ENCODE peak calls at places on chromosomes 16 and 17, in six cellular contexts. One of them, this sample, is unnamed.

GRCh38 chr17:8503368-8503767 is 67.7 kb downstream of the NDEL1 start:
- DNase-seq in thyroid gland: no peak
- DNase-seq in uterus: no peak
- DNase-seq in body of pancreas: no peak
- DNase-seq in lung: no peak
- DNase-seq in lower lobe of right lung: no peak
- DNase-seq in this sample: no peak

GRCh38 chr17:16432017-16432416 is 16.6 kb downstream of the TRPV2 start:
- DNase-seq in thyroid gland: no peak
- DNase-seq in uterus: no peak
- DNase-seq in body of pancreas: no peak
- DNase-seq in lung: no peak
- DNase-seq in lower lobe of right lung: no peak
- DNase-seq in this sample: no peak

GRCh38 chr17:30363715-30364202 is 15.0 kb upstream of the CPD start:
- DNase-seq in thyroid gland: peak
- DNase-seq in uterus: no peak
- DNase-seq in body of pancreas: peak
- DNase-seq in lung: peak
- DNase-seq in lower lobe of right lung: no peak
- DNase-seq in this sample: peak

GRCh38 chr16:51404386-51404785 is 253.3 kb upstream of the SALL1 start:
- DNase-seq in thyroid gland: no peak
- DNase-seq in uterus: no peak
- DNase-seq in body of pancreas: peak
- DNase-seq in lung: no peak
- DNase-seq in lower lobe of right lung: no peak
- DNase-seq in this sample: no peak

GRCh38 chr17:5430413-5430999 is 8.4 kb downstream of the C1QBP start:
- DNase-seq in thyroid gland: no peak
- DNase-seq in uterus: no peak
- DNase-seq in body of pancreas: no peak
- DNase-seq in lung: no peak
- DNase-seq in lower lobe of right lung: no peak
- DNase-seq in this sample: no peak

GRCh38 chr17:83145358-83145738 is 65.9 kb downstream of the METRNL start:
- DNase-seq in thyroid gland: no peak
- DNase-seq in uterus: no peak
- DNase-seq in body of pancreas: no peak
- DNase-seq in lung: peak
- DNase-seq in lower lobe of right lung: no peak
- DNase-seq in this sample: no peak

GRCh38 chr17:75645889-75646625 is 12.8 kb downstream of the SMIM5 start:
- DNase-seq in thyroid gland: peak
- DNase-seq in uterus: peak
- DNase-seq in body of pancreas: peak
- DNase-seq in lung: peak
- DNase-seq in lower lobe of right lung: peak
- DNase-seq in this sample: no peak

GRCh38 chr17:29608986-29609385 is 13.7 kb downstream of the CORO6 start:
- DNase-seq in thyroid gland: no peak
- DNase-seq in uterus: no peak
- DNase-seq in body of pancreas: no peak
- DNase-seq in lung: no peak
- DNase-seq in lower lobe of right lung: no peak
- DNase-seq in this sample: no peak

GRCh38 chr17:57329380-57330214 is 73.3 kb downstream of the MSI2 start:
- DNase-seq in thyroid gland: no peak
- DNase-seq in uterus: no peak
- DNase-seq in body of pancreas: no peak
- DNase-seq in lung: no peak
- DNase-seq in lower lobe of right lung: no peak
- DNase-seq in this sample: no peak

GRCh38 chr16:2333772-2334379 is 6.7 kb downstream of the ABCA3 start:
- DNase-seq in thyroid gland: no peak
- DNase-seq in uterus: no peak
- DNase-seq in body of pancreas: no peak
- DNase-seq in lung: no peak
- DNase-seq in lower lobe of right lung: no peak
- DNase-seq in this sample: peak

GRCh38 chr17:63082273-63082861 is 116.3 kb downstream of the TANC2 start:
- DNase-seq in thyroid gland: no peak
- DNase-seq in uterus: no peak
- DNase-seq in body of pancreas: no peak
- DNase-seq in lung: no peak
- DNase-seq in lower lobe of right lung: no peak
- DNase-seq in this sample: peak

GRCh38 chr17:56795510-56795909 is 38.2 kb downstream of the C17orf67 start:
- DNase-seq in thyroid gland: no peak
- DNase-seq in uterus: no peak
- DNase-seq in body of pancreas: no peak
- DNase-seq in lung: no peak
- DNase-seq in lower lobe of right lung: no peak
- DNase-seq in this sample: no peak

GRCh38 chr16:67378642-67379041 is 14.7 kb downstream of the TPPP3 start:
- DNase-seq in thyroid gland: no peak
- DNase-seq in uterus: no peak
- DNase-seq in body of pancreas: no peak
- DNase-seq in lung: no peak
- DNase-seq in lower lobe of right lung: no peak
- DNase-seq in this sample: no peak

GRCh38 chr16:67372664-67373063 is 20.6 kb downstream of the TPPP3 start:
- DNase-seq in thyroid gland: no peak
- DNase-seq in uterus: no peak
- DNase-seq in body of pancreas: no peak
- DNase-seq in lung: no peak
- DNase-seq in lower lobe of right lung: no peak
- DNase-seq in this sample: peak

GRCh38 chr16:67370686-67371085 is 22.6 kb downstream of the TPPP3 start:
- DNase-seq in thyroid gland: no peak
- DNase-seq in uterus: no peak
- DNase-seq in body of pancreas: no peak
- DNase-seq in lung: no peak
- DNase-seq in lower lobe of right lung: no peak
- DNase-seq in this sample: no peak

GRCh38 chr16:67375161-67375560 is 18.1 kb downstream of the TPPP3 start:
- DNase-seq in thyroid gland: no peak
- DNase-seq in uterus: no peak
- DNase-seq in body of pancreas: no peak
- DNase-seq in lung: no peak
- DNase-seq in lower lobe of right lung: no peak
- DNase-seq in this sample: no peak
- H3K4me3 ChIP-seq in thyroid gland: no peak
- H3K4me3 ChIP-seq in uterus: no peak
- H3K4me3 ChIP-seq in body of pancreas: no peak
- H3K4me3 ChIP-seq in lung: no peak
- H3K4me3 ChIP-seq in lower lobe of right lung: no peak
- H3K4me3 ChIP-seq in this sample: no peak

DNA sequence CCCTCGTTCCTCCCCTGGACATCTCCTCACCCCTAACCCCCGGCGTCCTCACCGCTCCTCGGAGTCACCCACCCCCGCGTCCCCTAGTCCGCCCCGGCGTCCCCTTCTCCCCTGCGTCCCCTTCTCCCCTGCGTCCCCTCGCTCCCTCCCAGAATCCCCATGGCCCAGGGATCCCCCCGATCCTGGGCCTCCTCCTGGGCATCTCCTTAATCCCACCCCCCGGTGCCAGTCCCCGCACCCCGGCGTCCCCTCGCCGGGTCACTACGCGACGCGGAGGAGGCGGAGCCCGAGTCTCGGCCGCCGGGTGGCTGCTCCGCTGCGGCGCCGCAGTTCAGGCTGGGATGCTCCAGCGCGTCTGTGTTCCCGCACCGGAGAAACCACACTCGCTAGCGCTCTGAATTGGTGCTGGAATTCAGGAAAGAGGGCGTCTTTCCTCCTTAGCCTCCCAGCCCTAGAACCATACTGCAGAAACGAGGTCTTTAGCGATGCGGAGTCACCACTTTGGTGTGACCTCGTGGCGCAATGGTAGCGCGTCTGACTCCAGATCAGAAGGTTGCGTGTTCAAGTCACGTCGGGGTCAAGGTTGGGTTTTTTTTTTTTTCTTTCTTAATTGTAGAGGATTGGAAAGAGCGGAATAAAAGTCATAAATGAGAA is 25.9 kb upstream of the SLC47A1 start:
- DNase-seq in thyroid gland: peak
- DNase-seq in uterus: peak
- DNase-seq in body of pancreas: peak
- DNase-seq in lung: peak
- DNase-seq in lower lobe of right lung: peak
- DNase-seq in this sample: peak
- TF ChIP-seq CTCF in thyroid gland: no peak
- TF ChIP-seq CTCF in uterus: no peak
- TF ChIP-seq CTCF in body of pancreas: no peak
- TF ChIP-seq CTCF in lung: no peak
- TF ChIP-seq CTCF in lower lobe of right lung: no peak
- TF ChIP-seq CTCF in this sample: peak

GRCh38 chr17:80086616-80087015 is 14.8 kb upstream of the GAA start:
- DNase-seq in thyroid gland: no peak
- DNase-seq in uterus: no peak
- DNase-seq in body of pancreas: no peak
- DNase-seq in lung: no peak
- DNase-seq in lower lobe of right lung: no peak
- DNase-seq in this sample: no peak
- H3K4me3 ChIP-seq in thyroid gland: no peak
- H3K4me3 ChIP-seq in uterus: no peak
- H3K4me3 ChIP-seq in body of pancreas: no peak
- H3K4me3 ChIP-seq in lung: no peak
- H3K4me3 ChIP-seq in lower lobe of right lung: no peak
- H3K4me3 ChIP-seq in this sample: no peak

GRCh38 chr16:8655184-8655717 is 19.2 kb upstream of the ABAT start:
- DNase-seq in thyroid gland: no peak
- DNase-seq in uterus: no peak
- DNase-seq in body of pancreas: peak
- DNase-seq in lung: peak
- DNase-seq in lower lobe of right lung: no peak
- DNase-seq in this sample: peak
- TF ChIP-seq CTCF in thyroid gland: no peak
- TF ChIP-seq CTCF in uterus: peak
- TF ChIP-seq CTCF in body of pancreas: peak
- TF ChIP-seq CTCF in lung: no peak
- TF ChIP-seq CTCF in lower lobe of right lung: peak
- TF ChIP-seq CTCF in this sample: peak

GRCh38 chr16:11681977-11682654 is 13.9 kb downstream of the SNN start:
- DNase-seq in thyroid gland: no peak
- DNase-seq in uterus: no peak
- DNase-seq in body of pancreas: peak
- DNase-seq in lung: no peak
- DNase-seq in lower lobe of right lung: no peak
- DNase-seq in this sample: no peak
- H3K4me3 ChIP-seq in thyroid gland: no peak
- H3K4me3 ChIP-seq in uterus: no peak
- H3K4me3 ChIP-seq in body of pancreas: no peak
- H3K4me3 ChIP-seq in lung: no peak
- H3K4me3 ChIP-seq in lower lobe of right lung: no peak
- H3K4me3 ChIP-seq in this sample: no peak

DNA sequence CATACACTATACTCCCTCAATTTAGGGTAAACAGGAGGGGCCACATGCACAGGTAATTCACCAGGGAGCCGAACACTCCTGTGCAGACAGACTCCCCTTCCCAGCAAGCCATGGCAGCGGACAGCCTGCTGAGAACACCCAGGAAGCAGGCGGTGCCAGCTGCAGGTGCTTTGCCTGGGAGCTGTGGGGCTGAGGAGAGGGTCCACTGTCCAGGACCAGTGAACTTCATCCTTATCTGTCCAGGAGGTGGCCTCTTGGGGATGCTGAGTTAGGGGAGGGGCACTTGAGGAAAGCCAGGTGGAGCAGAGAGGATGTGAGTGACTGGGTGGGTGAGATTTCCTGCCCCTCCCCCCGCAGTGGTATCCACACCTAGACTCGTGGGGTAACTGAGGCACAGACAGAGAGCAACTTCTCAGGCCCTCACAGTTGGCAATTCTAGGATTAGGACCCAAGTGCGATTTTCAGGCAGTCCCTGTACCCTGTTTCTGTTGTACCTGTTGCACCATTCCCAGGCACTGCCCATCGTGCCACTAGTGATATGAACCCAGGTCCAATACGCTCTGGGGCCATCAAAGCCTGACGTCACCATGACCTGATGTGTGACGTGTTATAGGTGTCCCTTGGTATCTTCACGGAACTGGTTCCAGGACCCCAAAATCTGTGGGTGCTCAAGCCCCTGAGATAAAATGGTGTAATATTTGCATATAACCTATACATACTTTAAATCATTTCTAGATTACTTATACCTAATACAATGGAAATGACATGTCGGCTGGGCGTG is 1.2 kb downstream of the GRN start:
- DNase-seq in thyroid gland: no peak
- DNase-seq in uterus: no peak
- DNase-seq in body of pancreas: no peak
- DNase-seq in lung: no peak
- DNase-seq in lower lobe of right lung: no peak
- DNase-seq in this sample: no peak
- TF ChIP-seq CTCF in thyroid gland: no peak
- TF ChIP-seq CTCF in uterus: no peak
- TF ChIP-seq CTCF in body of pancreas: no peak
- TF ChIP-seq CTCF in lung: no peak
- TF ChIP-seq CTCF in lower lobe of right lung: no peak
- TF ChIP-seq CTCF in this sample: no peak

GRCh38 chr17:7293821-7294613 is 422 bp downstream of the YBX2 start:
- DNase-seq in thyroid gland: peak
- DNase-seq in uterus: no peak
- DNase-seq in body of pancreas: peak
- DNase-seq in lung: no peak
- DNase-seq in lower lobe of right lung: peak
- DNase-seq in this sample: no peak

GRCh38 chr17:7293131-7293557 is 1.3 kb downstream of the YBX2 start:
- DNase-seq in thyroid gland: no peak
- DNase-seq in uterus: no peak
- DNase-seq in body of pancreas: no peak
- DNase-seq in lung: no peak
- DNase-seq in lower lobe of right lung: peak
- DNase-seq in this sample: peak

GRCh38 chr17:7295230-7296180 is 1.1 kb upstream of the YBX2 start:
- DNase-seq in thyroid gland: peak
- DNase-seq in uterus: no peak
- DNase-seq in body of pancreas: no peak
- DNase-seq in lung: no peak
- DNase-seq in lower lobe of right lung: no peak
- DNase-seq in this sample: no peak

GRCh38 chr17:7296189-7296861 is 1.9 kb upstream of the YBX2 start:
- DNase-seq in thyroid gland: peak
- DNase-seq in uterus: peak
- DNase-seq in body of pancreas: peak
- DNase-seq in lung: peak
- DNase-seq in lower lobe of right lung: peak
- DNase-seq in this sample: peak

DNA sequence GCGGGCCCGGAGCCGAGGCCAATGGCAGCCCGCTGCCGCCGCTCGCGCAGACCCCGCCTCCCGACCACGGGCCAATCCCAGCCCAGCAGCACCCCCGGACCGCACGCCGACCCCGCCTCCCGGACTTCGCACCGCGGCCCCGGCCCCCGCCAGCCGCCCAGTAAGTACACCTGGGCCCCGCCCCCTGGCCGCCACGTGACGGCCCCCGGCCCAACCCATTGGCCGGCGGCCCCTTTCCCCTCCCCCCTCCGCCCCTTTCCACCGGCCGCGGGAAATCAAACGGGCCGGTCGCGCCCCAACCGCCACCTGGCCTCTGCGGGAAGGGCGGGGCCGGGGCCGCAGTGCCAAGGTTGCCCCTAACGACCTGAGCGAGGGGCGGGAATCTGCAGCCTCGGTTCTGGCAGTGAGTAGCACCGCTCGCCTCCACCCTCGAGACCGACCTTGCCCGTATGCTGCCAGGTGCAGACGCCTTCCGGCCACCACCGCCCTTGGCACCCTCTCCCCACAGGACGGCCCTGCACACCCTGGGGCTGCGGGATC is at the start of gene YBX2:
- DNase-seq in thyroid gland: peak
- DNase-seq in uterus: no peak
- DNase-seq in body of pancreas: peak
- DNase-seq in lung: no peak
- DNase-seq in lower lobe of right lung: peak
- DNase-seq in this sample: no peak
- H3K4me3 ChIP-seq in thyroid gland: peak
- H3K4me3 ChIP-seq in uterus: peak
- H3K4me3 ChIP-seq in body of pancreas: no peak
- H3K4me3 ChIP-seq in lung: no peak
- H3K4me3 ChIP-seq in lower lobe of right lung: peak
- H3K4me3 ChIP-seq in this sample: no peak

This sample was measured in cardiac fibroblast.